ENCODE peak calls at places on chromosomes 2 and 18, in five cellular contexts. U is AG04450; V is esophagus squamous epithelium; E is activated T-cell treated with anti-CD3 and anti-CD28 coated beads, Interleukin-2, amount 50 U/mL, for 1 hour; H is posterior vena cava. C is an unnamed sample.

GRCh38 chr2:120299024-120299423 is 46.4 kb downstream of the RALB start:
- DNase-seq in U (no peak), V (no peak), E (no peak), H (no peak), C (no peak)

GRCh38 chr2:232368311-232368731 is 10.2 kb upstream of the ALPP start:
- DNase-seq in U (no peak), V (no peak), E (no peak), H (peak), C (no peak)

GRCh38 chr2:10985901-10986535 is 74.3 kb downstream of the KCNF1 start:
- DNase-seq in U (no peak), V (no peak), E (no peak), H (peak), C (no peak)

GRCh38 chr2:67213270-67213670 is 183.9 kb upstream of the ETAA1 start:
- DNase-seq in U (no peak), V (no peak), E (no peak), H (no peak), C (no peak)

GRCh38 chr2:234203135-234203984 is 152.9 kb downstream of the SPP2 start:
- DNase-seq in U (peak), V (no peak), E (no peak), H (no peak), C (no peak)

GRCh38 chr2:129893244-129893643 is 86.2 kb upstream of the RAB6C start:
- DNase-seq in U (no peak), V (no peak), E (no peak), H (no peak), C (no peak)

GRCh38 chr18:44592639-44593038 is 88.0 kb upstream of the SETBP1 start:
- DNase-seq in U (no peak), V (no peak), E (no peak), H (no peak), C (no peak)

GRCh38 chr18:56257215-56257614 is 381.2 kb downstream of the TXNL1 start:
- DNase-seq in U (peak), V (no peak), E (no peak), H (no peak), C (no peak)

GRCh38 chr2:102758433-102758832 is 3.4 kb upstream of the TMEM182 start:
- DNase-seq in U (no peak), V (no peak), E (no peak), H (no peak), C (no peak)

GRCh38 chr2:233643128-233643527 is 6.9 kb downstream of the UGT1A10 start:
- DNase-seq in U (no peak), V (no peak), E (no peak), H (no peak), C (no peak)

GRCh38 chr2:9201185-9201891 is 5.3 kb upstream of the ASAP2 start:
- DNase-seq in U (peak), V (no peak), E (no peak), H (no peak), C (no peak)

GRCh38 chr18:57273194-57273593 is 79.2 kb upstream of the ST8SIA3 start:
- DNase-seq in U (no peak), V (no peak), E (no peak), H (no peak), C (no peak)

GRCh38 chr2:19895535-19895934 is 6.2 kb downstream of the TTC32 start:
- DNase-seq in U (no peak), V (no peak), E (no peak), H (no peak), C (no peak)

GRCh38 chr2:160613466-160614153 is 120.0 kb upstream of the RBMS1 start:
- DNase-seq in U (peak), V (no peak), E (no peak), H (no peak), C (no peak)

GRCh38 chr2:27133195-27133875 is 1.1 kb downstream of the PREB start:
- DNase-seq in U (no peak), V (no peak), E (no peak), H (peak), C (peak)

GRCh38 chr2:19046986-19047780 is 311.2 kb downstream of the OSR1 start:
- DNase-seq in U (no peak), V (no peak), E (no peak), H (no peak), C (no peak)

GRCh38 chr18:3354506-3354905 is 92.6 kb downstream of the MYL12B start:
- DNase-seq in U (no peak), V (no peak), E (no peak), H (no peak), C (no peak)

GRCh38 chr18:74331404-74331803 is 15.8 kb downstream of the C18orf63 start:
- DNase-seq in U (peak), V (no peak), E (no peak), H (no peak), C (no peak)

GRCh38 chr2:177464549-177464948 is 72.0 kb downstream of the AGPS start:
- DNase-seq in U (no peak), V (no peak), E (no peak), H (no peak), C (no peak)